ENCODE peak calls at places on chromosomes 3 and 15, in six cellular contexts. One of them, this sample, is unnamed. For H3K36me3, the result is how much of the 10 kb centered on the place peaks cover.

GRCh38 chr3:16913264-16913580 is 28.5 kb downstream of the PLCL2 start:
- DNase-seq in MM.1S: no peak
- DNase-seq in astrocyte: no peak
- DNase-seq in H1: no peak
- DNase-seq in spleen: no peak
- DNase-seq in H7: no peak
- DNase-seq in this sample: no peak

GRCh38 chr3:47162695-47163022 is 1.3 kb downstream of the SETD2 start:
- DNase-seq in MM.1S: peak
- DNase-seq in H1: no peak
- DNase-seq in spleen: no peak
- DNase-seq in H7: peak
- DNase-seq in astrocyte: no peak
- DNase-seq in this sample: no peak

GRCh38 chr3:121883507-121883906 is 10.7 kb upstream of the SLC15A2 start:
- DNase-seq in H7: peak
- DNase-seq in spleen: no peak
- DNase-seq in MM.1S: no peak
- DNase-seq in H1: no peak
- DNase-seq in astrocyte: peak
- DNase-seq in this sample: no peak

GRCh38 chr3:118910332-118910731 is 124.3 kb downstream of the IGSF11 start:
- DNase-seq in H7: no peak
- DNase-seq in astrocyte: no peak
- DNase-seq in MM.1S: no peak
- DNase-seq in spleen: no peak
- DNase-seq in H1: no peak
- DNase-seq in this sample: no peak

GRCh38 chr3:150309557-150309956 is 98.5 kb upstream of the TSC22D2 start:
- DNase-seq in H1: no peak
- DNase-seq in MM.1S: no peak
- DNase-seq in astrocyte: peak
- DNase-seq in spleen: no peak
- DNase-seq in H7: no peak
- DNase-seq in this sample: no peak

GRCh38 chr15:66099950-66100671 is 153.4 kb downstream of the MEGF11 start:
- DNase-seq in astrocyte: no peak
- DNase-seq in H1: no peak
- DNase-seq in H7: peak
- DNase-seq in MM.1S: no peak
- DNase-seq in spleen: peak
- DNase-seq in this sample: peak

GRCh38 chr15:66251065-66251789 is 2.3 kb downstream of the MEGF11 start:
- DNase-seq in H1: no peak
- DNase-seq in astrocyte: no peak
- DNase-seq in H7: peak
- DNase-seq in MM.1S: no peak
- DNase-seq in spleen: no peak
- DNase-seq in this sample: no peak

GRCh38 chr3:162780313-162780712 is 1283.7 kb downstream of the OTOL1 start:
- DNase-seq in H1: no peak
- DNase-seq in spleen: no peak
- DNase-seq in H7: no peak
- DNase-seq in MM.1S: peak
- DNase-seq in astrocyte: peak
- DNase-seq in this sample: no peak

GRCh38 chr3:24734019-24734418 is 239.4 kb upstream of the THRB start:
- DNase-seq in spleen: no peak
- DNase-seq in H7: no peak
- DNase-seq in H1: no peak
- DNase-seq in astrocyte: no peak
- DNase-seq in MM.1S: no peak
- DNase-seq in this sample: no peak

GRCh38 chr15:24068102-24068501 is 381.0 kb upstream of the NDN start:
- DNase-seq in spleen: no peak
- DNase-seq in H1: no peak
- DNase-seq in H7: no peak
- DNase-seq in MM.1S: no peak
- DNase-seq in astrocyte: no peak
- DNase-seq in this sample: no peak
- H3K36me3 ChIP-seq in spleen: under half
- H3K36me3 ChIP-seq in H1: under half
- H3K36me3 ChIP-seq in H7: under half
- H3K36me3 ChIP-seq in MM.1S: under half
- H3K36me3 ChIP-seq in astrocyte: under half
- H3K36me3 ChIP-seq in this sample: under half

DNA sequence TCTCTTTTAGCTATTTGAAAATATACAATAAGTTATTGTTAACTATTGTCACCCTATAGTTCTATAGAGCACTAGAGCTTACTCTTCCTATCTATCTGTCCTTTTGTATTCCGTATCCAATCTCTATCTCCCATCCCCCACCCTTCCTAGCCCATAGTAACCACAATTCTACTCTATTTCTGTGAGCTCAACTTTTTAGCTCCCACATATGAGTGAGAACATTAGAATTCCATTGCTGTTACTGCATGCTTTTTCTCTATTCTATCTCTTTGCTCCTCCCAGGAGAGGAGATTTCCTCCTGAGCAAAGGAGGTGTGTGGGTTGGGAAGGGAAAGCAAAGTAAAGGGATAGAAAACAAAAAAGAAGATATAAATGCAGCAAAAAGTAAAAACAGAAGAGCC is 105.6 kb upstream of the SLC4A7 start:
- DNase-seq in MM.1S: no peak
- DNase-seq in H1: no peak
- DNase-seq in astrocyte: peak
- DNase-seq in H7: no peak
- DNase-seq in spleen: no peak
- DNase-seq in this sample: no peak
- H3K36me3 ChIP-seq in MM.1S: under half
- H3K36me3 ChIP-seq in H1: under half
- H3K36me3 ChIP-seq in astrocyte: under half
- H3K36me3 ChIP-seq in H7: under half
- H3K36me3 ChIP-seq in spleen: under half
- H3K36me3 ChIP-seq in this sample: under half

DNA sequence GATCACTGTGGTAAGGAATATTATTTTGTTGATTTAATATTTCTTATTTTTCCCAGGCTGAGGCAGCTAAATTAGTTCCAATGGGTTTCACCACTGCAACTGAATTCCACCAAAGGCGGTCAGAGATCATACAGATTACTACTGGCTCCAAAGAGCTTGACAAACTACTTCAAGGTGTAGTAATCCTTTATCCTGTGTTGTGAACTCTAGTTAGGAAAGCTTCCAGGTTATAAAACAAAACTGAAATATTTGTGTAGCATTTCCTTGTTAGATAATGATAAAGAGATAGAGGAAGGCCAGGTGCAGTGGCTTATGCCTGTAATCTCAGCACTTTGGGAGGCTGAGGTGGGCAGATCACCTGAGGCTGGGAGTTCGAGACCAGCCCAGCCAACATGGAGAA is 11.1 kb downstream of the RAD51 start:
- DNase-seq in spleen: no peak
- DNase-seq in astrocyte: no peak
- DNase-seq in H7: no peak
- DNase-seq in MM.1S: no peak
- DNase-seq in H1: no peak
- DNase-seq in this sample: no peak
- H3K36me3 ChIP-seq in spleen: under half
- H3K36me3 ChIP-seq in astrocyte: under half
- H3K36me3 ChIP-seq in H7: under half
- H3K36me3 ChIP-seq in MM.1S: under half
- H3K36me3 ChIP-seq in H1: under half
- H3K36me3 ChIP-seq in this sample: under half

DNA sequence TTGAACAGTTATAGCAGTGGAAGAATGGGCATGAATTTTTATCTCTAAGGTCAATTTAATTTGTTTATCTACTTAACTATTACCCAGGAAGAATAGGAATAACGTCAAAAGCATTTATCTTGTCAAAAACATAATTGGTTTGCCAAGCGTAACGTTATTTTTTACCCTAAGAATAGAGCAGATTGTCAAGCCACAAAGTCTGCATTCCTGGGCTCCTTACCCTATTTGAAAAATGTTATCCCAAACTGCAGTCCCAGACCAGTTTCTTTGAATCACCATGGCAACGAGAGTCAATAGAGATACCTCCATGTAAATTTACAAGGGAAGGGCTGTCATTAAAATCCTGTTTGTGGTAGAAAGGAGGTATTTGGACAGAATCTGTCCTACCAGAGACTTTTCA is 61.1 kb downstream of the CPNE4 start:
- DNase-seq in H7: peak
- DNase-seq in spleen: no peak
- DNase-seq in H1: no peak
- DNase-seq in MM.1S: no peak
- DNase-seq in astrocyte: peak
- DNase-seq in this sample: no peak
- H3K36me3 ChIP-seq in H7: under half
- H3K36me3 ChIP-seq in spleen: under half
- H3K36me3 ChIP-seq in H1: under half
- H3K36me3 ChIP-seq in MM.1S: under half
- H3K36me3 ChIP-seq in astrocyte: under half
- H3K36me3 ChIP-seq in this sample: under half

GRCh38 chr3:39524107-39524506 is 56.6 kb downstream of the MOBP start:
- DNase-seq in H7: no peak
- DNase-seq in MM.1S: no peak
- DNase-seq in astrocyte: no peak
- DNase-seq in H1: no peak
- DNase-seq in spleen: no peak
- DNase-seq in this sample: no peak
- H3K36me3 ChIP-seq in H7: under half
- H3K36me3 ChIP-seq in MM.1S: under half
- H3K36me3 ChIP-seq in astrocyte: under half
- H3K36me3 ChIP-seq in H1: under half
- H3K36me3 ChIP-seq in spleen: under half
- H3K36me3 ChIP-seq in this sample: under half

DNA sequence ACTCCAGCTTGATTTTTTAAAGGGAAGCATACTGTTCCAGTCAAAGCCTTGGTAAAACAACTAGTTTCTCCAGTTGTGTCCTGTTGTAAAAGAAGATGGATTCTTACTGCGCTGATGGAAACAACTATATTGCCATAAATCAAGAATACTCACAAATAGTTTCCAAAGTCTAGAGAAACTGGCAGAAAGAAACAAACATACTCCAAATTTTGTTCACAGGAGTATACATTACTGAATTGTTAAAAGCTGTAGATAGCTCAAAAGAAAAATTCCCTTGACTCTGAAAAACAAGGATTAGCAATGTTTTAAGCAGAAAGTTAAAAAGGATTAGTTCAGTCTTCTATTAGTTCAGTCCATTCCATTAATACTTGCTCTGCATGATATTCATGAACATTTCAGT is 27.6 kb downstream of the SORD start:
- DNase-seq in astrocyte: no peak
- DNase-seq in H7: no peak
- DNase-seq in MM.1S: no peak
- DNase-seq in H1: no peak
- DNase-seq in spleen: no peak
- DNase-seq in this sample: no peak
- H3K36me3 ChIP-seq in astrocyte: under half
- H3K36me3 ChIP-seq in H7: under half
- H3K36me3 ChIP-seq in MM.1S: under half
- H3K36me3 ChIP-seq in H1: under half
- H3K36me3 ChIP-seq in spleen: under half
- H3K36me3 ChIP-seq in this sample: under half

GRCh38 chr3:194434503-194434902 is 35.4 kb upstream of the GP5 start:
- DNase-seq in spleen: no peak
- DNase-seq in H7: no peak
- DNase-seq in MM.1S: no peak
- DNase-seq in H1: no peak
- DNase-seq in astrocyte: no peak
- DNase-seq in this sample: no peak

GRCh38 chr3:194431553-194431952 is 32.5 kb upstream of the GP5 start:
- DNase-seq in H1: no peak
- DNase-seq in MM.1S: no peak
- DNase-seq in spleen: no peak
- DNase-seq in astrocyte: no peak
- DNase-seq in H7: no peak
- DNase-seq in this sample: no peak
- H3K36me3 ChIP-seq in H1: under half
- H3K36me3 ChIP-seq in MM.1S: under half
- H3K36me3 ChIP-seq in spleen: half or more
- H3K36me3 ChIP-seq in astrocyte: half or more
- H3K36me3 ChIP-seq in H7: under half
- H3K36me3 ChIP-seq in this sample: half or more

This sample was measured in upper lobe of right lung.